ENCODE peak calls at places on chromosomes 3 and 15, in eight cellular contexts. W is activated effector memory CD4-positive, alpha-beta T cell treated with anti-CD3 and anti-CD28 coated beads, Interleukin-2, amount 50 U/mL, for 16 hours; S is ELR; E is cardiac muscle cell; V is EH; K is midbrain; Q is EL; D is Daoy. C is an unnamed sample.

GRCh38 chr3:18765672-18766071 is 340.5 kb upstream of the SATB1 start:
- DNase-seq in V (no peak), D (no peak), E (no peak), K (no peak), Q (no peak), S (no peak), W (no peak), C (peak)

GRCh38 chr3:61186030-61186429 is 65.2 kb downstream of the FHIT start:
- DNase-seq in Q (no peak), S (no peak), W (no peak), E (no peak), K (no peak), D (no peak), V (no peak), C (no peak)

GRCh38 chr15:25248583-25249235 is 190.1 kb downstream of the UBE3A start:
- DNase-seq in D (no peak), V (no peak), K (no peak), E (no peak), Q (no peak), S (no peak), W (peak), C (no peak)

GRCh38 chr15:52804526-52805081 is 14.5 kb upstream of the ONECUT1 start:
- DNase-seq in W (no peak), K (no peak), D (no peak), Q (no peak), E (no peak), S (no peak), V (no peak), C (no peak)

GRCh38 chr3:11820540-11821041 is 26.1 kb downstream of the TAMM41 start:
- DNase-seq in W (no peak), V (peak), K (no peak), D (peak), E (peak), S (peak), Q (peak), C (no peak)

GRCh38 chr3:171974986-171975837 is 64.2 kb upstream of the FNDC3B start:
- DNase-seq in S (no peak), V (peak), D (no peak), Q (peak), W (no peak), E (peak), K (no peak), C (peak)

GRCh38 chr15:44698651-44699050 is 12.5 kb downstream of the PATL2 start:
- DNase-seq in D (no peak), K (no peak), W (no peak), E (no peak), Q (no peak), S (no peak), V (no peak), C (no peak)

GRCh38 chr3:142844339-142844977 is 44.4 kb downstream of the PCOLCE2 start:
- DNase-seq in E (peak), W (no peak), K (no peak), S (peak), V (peak), Q (peak), D (peak), C (peak)

GRCh38 chr3:168926426-168926825 is 737.1 kb downstream of the MECOM start:
- DNase-seq in V (no peak), S (no peak), W (no peak), E (no peak), Q (no peak), D (no peak), K (no peak), C (no peak)

GRCh38 chr3:193464889-193465288 is 86.3 kb upstream of the ATP13A5 start:
- DNase-seq in E (no peak), D (no peak), V (no peak), Q (no peak), W (no peak), K (no peak), S (no peak), C (no peak)

GRCh38 chr3:152069871-152070270 is 196.4 kb downstream of the SUCNR1 start:
- DNase-seq in V (peak), K (no peak), W (no peak), E (no peak), D (peak), S (peak), Q (peak), C (peak)

GRCh38 chr15:22253676-22254408 is 173.5 kb downstream of the OR4M2 start:
- DNase-seq in Q (no peak), S (no peak), W (peak), V (no peak), E (no peak), K (no peak), D (no peak), C (peak)

GRCh38 chr15:37102315-37103021 is 2.1 kb upstream of the MEIS2 start:
- DNase-seq in V (peak), D (peak), K (no peak), S (peak), Q (peak), W (no peak), E (peak), C (no peak)

GRCh38 chr3:159838936-159839335 is 149.7 kb upstream of the IL12A start:
- DNase-seq in D (no peak), K (no peak), V (no peak), Q (no peak), S (no peak), E (no peak), W (no peak), C (no peak)

C was measured in NB4.